ENCODE peak calls at places on chromosome 22, in nine cellular contexts. A is M059J, W is SK-N-DZ, T is adrenal gland, N is AG10803, B is GM03348, D is Right ventricle myocardium superior, P is sciatic nerve, Z is frontal cortex. M is an unnamed sample.

GRCh38 chr22:46735747-46736608 is 2.1 kb downstream of the CERK start:
- DNase-seq in A (no peak), W (no peak), T (no peak), N (no peak), B (no peak), D (peak; percentile 49), P (no peak), Z (no peak), M (no peak)

GRCh38 chr22:25781801-25782200 is 39.8 kb downstream of the MYO18B start:
- DNase-seq in A (no peak), W (no peak), T (no peak), N (no peak), B (no peak), D (no peak), P (no peak), Z (no peak), M (no peak)

GRCh38 chr22:49530671-49531532 is 296.8 kb downstream of the BRD1 start:
- DNase-seq in A (no peak), W (no peak), T (no peak), N (no peak), B (no peak), D (no peak), P (no peak), Z (no peak), M (no peak)

GRCh38 chr22:28051787-28052356 is 132.8 kb upstream of the PITPNB start:
- DNase-seq in A (peak; percentile 52), W (peak; percentile 71), T (peak; percentile 74), N (peak; percentile 63), B (peak; percentile 74), D (peak; percentile 85), P (peak; percentile 84), Z (peak; percentile 33), M (peak; percentile 82)

GRCh38 chr22:27705391-27706080 is 96.0 kb downstream of the MN1 start:
- DNase-seq in A (no peak), W (no peak), T (no peak), N (no peak), B (no peak), D (no peak), P (no peak), Z (no peak), M (no peak)

GRCh38 chr22:50260801-50261614 is 475 bp downstream of the MAPK12 start:
- DNase-seq in A (peak; percentile 53), W (peak; percentile 56), T (no peak), N (peak; percentile 61), B (peak; percentile 76), D (peak; percentile 69), P (no peak), Z (peak; percentile 67), M (no peak)

GRCh38 chr22:38843716-38844660 is at the start of gene NPTXR:
- DNase-seq in A (peak; percentile 48), W (peak; percentile 44), T (peak; percentile 64), N (peak; percentile 28), B (peak; percentile 75), D (peak; percentile 70), P (no peak), Z (peak; percentile 84), M (no peak)

GRCh38 chr22:44133901-44134511 is 46.7 kb upstream of the PARVG start:
- DNase-seq in A (peak; percentile 76), W (no peak), T (peak; percentile 29), N (no peak), B (no peak), D (peak; percentile 43), P (peak; percentile 65), Z (no peak), M (peak; percentile 57)

GRCh38 chr22:39175127-39176066 is 22.9 kb upstream of the CBX7 start:
- DNase-seq in A (peak; percentile 71), W (no peak), T (no peak), N (no peak), B (no peak), D (no peak), P (peak; percentile 62), Z (no peak), M (no peak)

GRCh38 chr22:25845985-25846745 is 104.2 kb downstream of the MYO18B start:
- DNase-seq in A (peak; percentile 73), W (no peak), T (no peak), N (no peak), B (no peak), D (no peak), P (no peak), Z (no peak), M (no peak)

GRCh38 chr22:28341001-28341400 is 338.6 kb downstream of the TTC28 start:
- DNase-seq in A (peak; percentile 79), W (no peak), T (no peak), N (peak; percentile 64), B (peak; percentile 44), D (no peak), P (no peak), Z (peak; percentile 2), M (no peak)

GRCh38 chr22:48579035-48579914 is 1248.4 kb downstream of the BRD1 start:
- DNase-seq in A (no peak), W (no peak), T (no peak), N (no peak), B (no peak), D (no peak), P (no peak), Z (no peak), M (no peak)

GRCh38 chr22:31079095-31079642 is 1.9 kb upstream of the SMTN start:
- DNase-seq in A (no peak), W (no peak), T (no peak), N (no peak), B (no peak), D (no peak), P (no peak), Z (no peak), M (no peak)

GRCh38 chr22:37202001-37202555 is 10.2 kb downstream of the SSTR3 start:
- DNase-seq in A (no peak), W (no peak), T (peak; percentile 11), N (no peak), B (no peak), D (no peak), P (peak; percentile 31), Z (no peak), M (peak; percentile 37)

GRCh38 chr22:17866127-17866526 is 91.9 kb upstream of the BID start:
- DNase-seq in A (no peak), W (no peak), T (no peak), N (no peak), B (no peak), D (no peak), P (no peak), Z (peak; percentile 70), M (no peak)

GRCh38 chr22:23068832-23069385 is 1.4 kb upstream of the GNAZ start:
- DNase-seq in A (no peak), W (no peak), T (peak; percentile 8), N (no peak), B (no peak), D (no peak), P (peak; percentile 36), Z (no peak), M (peak; percentile 51)

GRCh38 chr22:22168941-22169867 is 75.4 kb upstream of the VPREB1 start:
- DNase-seq in A (no peak), W (no peak), T (no peak), N (no peak), B (no peak), D (no peak), P (no peak), Z (no peak), M (no peak)

GRCh38 chr22:43698403-43698802 is 113.7 kb downstream of the EFCAB6 start:
- DNase-seq in A (no peak), W (no peak), T (no peak), N (peak; percentile 2), B (no peak), D (no peak), P (no peak), Z (no peak), M (no peak)

GRCh38 chr22:21762712-21763581 is 27.4 kb upstream of the YPEL1 start:
- DNase-seq in A (no peak), W (no peak), T (no peak), N (no peak), B (no peak), D (no peak), P (no peak), Z (no peak), M (peak; percentile 45)

GRCh38 chr22:17707526-17707925 is 66.7 kb downstream of the BID start:
- DNase-seq in A (peak; percentile 14), W (no peak), T (no peak), N (peak; percentile 17), B (no peak), D (no peak), P (no peak), Z (no peak), M (no peak)

GRCh38 chr22:47390026-47390970 is 627.8 kb downstream of the TBC1D22A start:
- DNase-seq in A (no peak), W (no peak), T (no peak), N (no peak), B (no peak), D (no peak), P (no peak), Z (no peak), M (no peak)

GRCh38 chr22:20324139-20324516 is 4.3 kb upstream of the DGCR6L start:
- DNase-seq in A (no peak), W (peak; percentile 1), T (peak; percentile 5), N (no peak), B (no peak), D (no peak), P (no peak), Z (no peak), M (no peak)

GRCh38 chr22:36171941-36172340 is 11.4 kb upstream of the APOL3 start:
- DNase-seq in A (no peak), W (no peak), T (no peak), N (no peak), B (no peak), D (no peak), P (no peak), Z (no peak), M (no peak)

GRCh38 chr22:36884314-36885158 is 23.7 kb downstream of the NCF4 start:
- DNase-seq in A (peak; percentile 24), W (no peak), T (no peak), N (peak; percentile 43), B (peak; percentile 41), D (no peak), P (no peak), Z (no peak), M (no peak)

GRCh38 chr22:38249301-38249700 is 23.5 kb downstream of the TMEM184B start:
- DNase-seq in A (no peak), W (no peak), T (no peak), N (no peak), B (no peak), D (no peak), P (no peak), Z (no peak), M (no peak)

GRCh38 chr22:43446037-43446803 is 34.4 kb downstream of the MPPED1 start:
- DNase-seq in A (peak; percentile 2), W (no peak), T (no peak), N (no peak), B (no peak), D (no peak), P (peak; percentile 45), Z (no peak), M (peak; percentile 36)